ENCODE peak calls at places on chromosomes 5 and 9, in seven cellular contexts. One of them, this sample, is unnamed.

GRCh38 chr9:69758001-69758730 is 1.6 kb downstream of the PTAR1 start:
- DNase-seq in right cardiac atrium: no peak
- DNase-seq in AG04450: no peak
- DNase-seq in esophagus squamous epithelium: no peak
- DNase-seq in skeletal muscle cell: no peak
- DNase-seq in tibial nerve: no peak
- DNase-seq in fibroblast of pulmonary artery: peak; percentile 48
- DNase-seq in this sample: no peak

GRCh38 chr5:178208540-178209227 is 4.4 kb downstream of the HNRNPAB start:
- DNase-seq in right cardiac atrium: no peak
- DNase-seq in skeletal muscle cell: no peak
- DNase-seq in AG04450: no peak
- DNase-seq in esophagus squamous epithelium: no peak
- DNase-seq in fibroblast of pulmonary artery: no peak
- DNase-seq in tibial nerve: no peak
- DNase-seq in this sample: no peak

GRCh38 chr5:158271155-158271554 is 412.2 kb upstream of the CLINT1 start:
- DNase-seq in right cardiac atrium: no peak
- DNase-seq in tibial nerve: no peak
- DNase-seq in fibroblast of pulmonary artery: no peak
- DNase-seq in esophagus squamous epithelium: no peak
- DNase-seq in skeletal muscle cell: no peak
- DNase-seq in AG04450: no peak
- DNase-seq in this sample: no peak

GRCh38 chr9:113719919-113720318 is 156.2 kb upstream of the ZNF618 start:
- DNase-seq in esophagus squamous epithelium: no peak
- DNase-seq in AG04450: no peak
- DNase-seq in fibroblast of pulmonary artery: no peak
- DNase-seq in skeletal muscle cell: no peak
- DNase-seq in right cardiac atrium: no peak
- DNase-seq in tibial nerve: no peak
- DNase-seq in this sample: no peak

GRCh38 chr5:147504001-147504400 is 5.9 kb downstream of the DPYSL3 start:
- DNase-seq in fibroblast of pulmonary artery: peak; percentile 76
- DNase-seq in esophagus squamous epithelium: no peak
- DNase-seq in AG04450: no peak
- DNase-seq in tibial nerve: no peak
- DNase-seq in right cardiac atrium: peak; percentile 37
- DNase-seq in skeletal muscle cell: peak; percentile 96
- DNase-seq in this sample: no peak

GRCh38 chr9:99463144-99463543 is 241.1 kb downstream of the SEC61B start:
- DNase-seq in fibroblast of pulmonary artery: no peak
- DNase-seq in AG04450: no peak
- DNase-seq in esophagus squamous epithelium: no peak
- DNase-seq in skeletal muscle cell: no peak
- DNase-seq in right cardiac atrium: no peak
- DNase-seq in tibial nerve: no peak
- DNase-seq in this sample: no peak

GRCh38 chr5:33195431-33196128 is 245.2 kb upstream of the TARS1 start:
- DNase-seq in skeletal muscle cell: peak; percentile 32
- DNase-seq in AG04450: peak; percentile 23
- DNase-seq in tibial nerve: no peak
- DNase-seq in esophagus squamous epithelium: no peak
- DNase-seq in fibroblast of pulmonary artery: peak; percentile 72
- DNase-seq in right cardiac atrium: no peak
- DNase-seq in this sample: peak; percentile 41

GRCh38 chr5:62354028-62354874 is 48.2 kb downstream of the KIF2A start:
- DNase-seq in tibial nerve: no peak
- DNase-seq in esophagus squamous epithelium: no peak
- DNase-seq in fibroblast of pulmonary artery: peak; percentile 76
- DNase-seq in AG04450: peak; percentile 11
- DNase-seq in skeletal muscle cell: peak; percentile 9
- DNase-seq in right cardiac atrium: no peak
- DNase-seq in this sample: peak; percentile 4

GRCh38 chr9:20623021-20623747 is 885 bp upstream of the MLLT3 start:
- DNase-seq in right cardiac atrium: peak; percentile 30
- DNase-seq in fibroblast of pulmonary artery: no peak
- DNase-seq in esophagus squamous epithelium: no peak
- DNase-seq in skeletal muscle cell: no peak
- DNase-seq in tibial nerve: no peak
- DNase-seq in AG04450: no peak
- DNase-seq in this sample: no peak

GRCh38 chr9:20623748-20624124 is 1.4 kb upstream of the MLLT3 start:
- DNase-seq in right cardiac atrium: no peak
- DNase-seq in AG04450: no peak
- DNase-seq in skeletal muscle cell: no peak
- DNase-seq in fibroblast of pulmonary artery: peak; percentile 8
- DNase-seq in tibial nerve: no peak
- DNase-seq in esophagus squamous epithelium: no peak
- DNase-seq in this sample: no peak

GRCh38 chr9:20622330-20623020 is at the start of gene MLLT3:
- DNase-seq in skeletal muscle cell: peak; percentile 88
- DNase-seq in AG04450: peak; percentile 91
- DNase-seq in esophagus squamous epithelium: peak; percentile 64
- DNase-seq in right cardiac atrium: peak; percentile 97
- DNase-seq in fibroblast of pulmonary artery: peak; percentile 96
- DNase-seq in tibial nerve: peak; percentile 87
- DNase-seq in this sample: peak; percentile 72

GRCh38 chr9:20624201-20625002 is 2.1 kb upstream of the MLLT3 start:
- DNase-seq in tibial nerve: no peak
- DNase-seq in AG04450: no peak
- DNase-seq in esophagus squamous epithelium: no peak
- DNase-seq in skeletal muscle cell: no peak
- DNase-seq in right cardiac atrium: peak; percentile 31
- DNase-seq in fibroblast of pulmonary artery: peak; percentile 87
- DNase-seq in this sample: no peak

GRCh38 chr9:20625003-20625349 is 2.7 kb upstream of the MLLT3 start:
- DNase-seq in esophagus squamous epithelium: no peak
- DNase-seq in fibroblast of pulmonary artery: no peak
- DNase-seq in tibial nerve: no peak
- DNase-seq in skeletal muscle cell: no peak
- DNase-seq in AG04450: no peak
- DNase-seq in right cardiac atrium: no peak
- DNase-seq in this sample: no peak
- H3K4me3 ChIP-seq in esophagus squamous epithelium: peak overlapping the region; percentile 97
- H3K4me3 ChIP-seq in fibroblast of pulmonary artery: peak overlapping the region; percentile 66
- H3K4me3 ChIP-seq in tibial nerve: no peak overlapping the region
- H3K4me3 ChIP-seq in skeletal muscle cell: no peak overlapping the region
- H3K4me3 ChIP-seq in AG04450: no peak overlapping the region
- H3K4me3 ChIP-seq in right cardiac atrium: peak overlapping the region; percentile 96
- H3K4me3 ChIP-seq in this sample: no peak overlapping the region

GRCh38 chr9:34669809-34670562 is 7.5 kb upstream of the CCL27 start:
- DNase-seq in fibroblast of pulmonary artery: no peak
- DNase-seq in skeletal muscle cell: no peak
- DNase-seq in tibial nerve: no peak
- DNase-seq in AG04450: no peak
- DNase-seq in right cardiac atrium: no peak
- DNase-seq in esophagus squamous epithelium: no peak
- DNase-seq in this sample: no peak

GRCh38 chr9:34671307-34671706 is 8.8 kb upstream of the CCL27 start:
- DNase-seq in AG04450: no peak
- DNase-seq in esophagus squamous epithelium: no peak
- DNase-seq in skeletal muscle cell: no peak
- DNase-seq in right cardiac atrium: no peak
- DNase-seq in tibial nerve: no peak
- DNase-seq in fibroblast of pulmonary artery: no peak
- DNase-seq in this sample: no peak

GRCh38 chr9:34674440-34674839 is 12.0 kb upstream of the CCL27 start:
- DNase-seq in tibial nerve: no peak
- DNase-seq in esophagus squamous epithelium: no peak
- DNase-seq in AG04450: no peak
- DNase-seq in fibroblast of pulmonary artery: no peak
- DNase-seq in skeletal muscle cell: no peak
- DNase-seq in right cardiac atrium: no peak
- DNase-seq in this sample: no peak

GRCh38 chr9:34675048-34675714 is 12.7 kb upstream of the CCL27 start:
- DNase-seq in tibial nerve: no peak
- DNase-seq in esophagus squamous epithelium: no peak
- DNase-seq in fibroblast of pulmonary artery: peak; percentile 83
- DNase-seq in skeletal muscle cell: no peak
- DNase-seq in right cardiac atrium: peak; percentile 79
- DNase-seq in AG04450: no peak
- DNase-seq in this sample: no peak

DNA sequence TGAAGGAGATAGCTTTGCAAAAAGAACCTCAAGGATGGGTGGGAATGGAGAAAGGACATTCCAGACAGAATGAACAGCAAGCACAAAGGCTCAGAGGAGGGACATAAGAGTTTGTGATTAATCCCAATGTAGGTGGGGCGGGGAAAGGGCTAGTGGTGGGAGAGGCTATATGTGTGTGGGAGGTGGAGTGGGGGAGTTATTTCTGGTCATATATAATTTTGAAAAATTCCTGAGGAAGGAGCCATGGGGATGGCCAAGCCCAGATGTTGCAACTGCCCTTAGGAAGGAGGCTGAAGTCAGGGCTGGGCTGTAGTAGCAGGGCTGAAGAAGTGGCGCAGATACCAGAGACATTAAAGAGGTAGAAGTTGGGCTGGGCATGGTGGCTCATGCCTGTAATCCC is 13.4 kb upstream of the CCL27 start:
- DNase-seq in AG04450: no peak
- DNase-seq in fibroblast of pulmonary artery: peak; percentile 65
- DNase-seq in tibial nerve: no peak
- DNase-seq in esophagus squamous epithelium: no peak
- DNase-seq in skeletal muscle cell: no peak
- DNase-seq in right cardiac atrium: no peak
- DNase-seq in this sample: no peak
- H3K4me3 ChIP-seq in AG04450: no peak overlapping the region
- H3K4me3 ChIP-seq in fibroblast of pulmonary artery: no peak overlapping the region
- H3K4me3 ChIP-seq in tibial nerve: no peak overlapping the region
- H3K4me3 ChIP-seq in esophagus squamous epithelium: no peak overlapping the region
- H3K4me3 ChIP-seq in skeletal muscle cell: no peak overlapping the region
- H3K4me3 ChIP-seq in right cardiac atrium: no peak overlapping the region
- H3K4me3 ChIP-seq in this sample: no peak overlapping the region

DNA sequence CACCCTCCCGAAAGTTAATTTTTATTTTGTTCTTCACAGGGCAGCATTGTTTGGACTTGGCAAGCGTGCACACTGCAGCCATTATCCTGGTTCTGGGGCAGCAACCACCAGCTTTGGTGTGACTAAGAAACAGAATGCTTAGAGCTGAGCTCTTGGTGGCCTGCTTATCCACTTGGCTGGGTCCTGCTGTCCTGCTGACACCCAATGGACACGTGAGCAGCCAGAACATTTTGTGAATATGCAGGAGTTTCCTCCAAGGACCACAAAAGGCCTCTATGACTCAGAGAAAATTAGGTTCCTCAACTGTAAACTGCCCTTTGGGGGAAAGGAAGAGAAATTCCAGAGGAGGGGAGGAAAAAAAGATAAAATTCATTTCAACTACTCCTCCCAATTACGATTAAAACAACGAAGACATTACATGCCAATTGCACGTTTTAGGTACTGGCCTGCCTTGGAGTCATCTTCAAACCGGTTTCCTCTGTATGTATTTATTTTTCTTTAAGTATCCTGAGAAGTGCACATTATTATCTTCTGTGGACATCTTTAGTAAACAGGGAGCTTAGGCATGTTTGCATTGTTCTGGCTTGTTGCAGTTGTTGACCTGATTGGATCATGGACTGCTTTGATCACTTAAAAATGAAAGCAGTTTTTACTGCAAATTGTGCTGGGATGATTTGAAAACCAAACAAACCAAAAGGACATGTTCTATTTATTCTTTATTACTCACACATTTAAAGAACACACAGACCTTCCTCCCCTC is 82.3 kb upstream of the TLE4 start:
- DNase-seq in tibial nerve: peak; percentile 42
- DNase-seq in right cardiac atrium: peak; percentile 48
- DNase-seq in fibroblast of pulmonary artery: peak; percentile 53
- DNase-seq in esophagus squamous epithelium: no peak
- DNase-seq in AG04450: no peak
- DNase-seq in skeletal muscle cell: peak; percentile 51
- DNase-seq in this sample: peak; percentile 31
- H3K4me3 ChIP-seq in tibial nerve: no peak overlapping the region
- H3K4me3 ChIP-seq in right cardiac atrium: no peak overlapping the region
- H3K4me3 ChIP-seq in fibroblast of pulmonary artery: no peak overlapping the region
- H3K4me3 ChIP-seq in esophagus squamous epithelium: no peak overlapping the region
- H3K4me3 ChIP-seq in AG04450: no peak overlapping the region
- H3K4me3 ChIP-seq in skeletal muscle cell: no peak overlapping the region
- H3K4me3 ChIP-seq in this sample: no peak overlapping the region

DNA sequence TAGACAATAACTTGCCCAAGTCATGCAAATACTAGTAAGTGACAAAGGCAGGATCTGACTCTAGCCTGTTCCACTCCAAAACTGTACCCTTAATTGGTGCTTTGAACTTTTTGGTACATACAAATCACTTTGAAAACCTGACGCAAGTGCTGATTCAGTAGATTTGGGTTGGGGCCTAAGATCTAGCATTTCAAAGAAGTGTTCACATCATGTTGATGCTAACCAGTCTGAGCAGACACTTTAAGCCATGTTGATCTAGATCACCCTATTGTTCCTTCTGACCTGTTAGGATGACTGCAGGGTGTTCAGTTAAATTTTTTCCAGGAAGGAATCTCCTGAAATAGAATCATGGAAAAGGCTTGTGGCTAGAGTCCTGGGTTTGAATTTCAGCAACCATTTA is 57.7 kb upstream of the CPEB4 start:
- DNase-seq in esophagus squamous epithelium: no peak
- DNase-seq in AG04450: no peak
- DNase-seq in fibroblast of pulmonary artery: no peak
- DNase-seq in skeletal muscle cell: no peak
- DNase-seq in tibial nerve: no peak
- DNase-seq in right cardiac atrium: no peak
- DNase-seq in this sample: no peak
- H3K4me3 ChIP-seq in esophagus squamous epithelium: no peak overlapping the region
- H3K4me3 ChIP-seq in AG04450: no peak overlapping the region
- H3K4me3 ChIP-seq in fibroblast of pulmonary artery: no peak overlapping the region
- H3K4me3 ChIP-seq in skeletal muscle cell: no peak overlapping the region
- H3K4me3 ChIP-seq in tibial nerve: no peak overlapping the region
- H3K4me3 ChIP-seq in right cardiac atrium: no peak overlapping the region
- H3K4me3 ChIP-seq in this sample: no peak overlapping the region